ENCODE peak calls at places on chromosomes 16 and 17, in ten cellular contexts. One of them, this sample, is unnamed.

GRCh38 chr17:80109713-80110446 is 8.5 kb downstream of the GAA start:
- DNase-seq in IMR-90: no peak
- DNase-seq in A549: no peak
- DNase-seq in PC-9: no peak
- DNase-seq in right atrium auricular region: no peak
- DNase-seq in adrenal gland: no peak
- DNase-seq in transverse colon: no peak
- DNase-seq in GM23248: no peak
- DNase-seq in cardiac muscle cell: no peak
- DNase-seq in pancreas: no peak
- DNase-seq in this sample: peak

GRCh38 chr17:36107660-36108059 is 4.0 kb downstream of the CCL4 start:
- DNase-seq in GM23248: no peak
- DNase-seq in adrenal gland: no peak
- DNase-seq in transverse colon: no peak
- DNase-seq in IMR-90: no peak
- DNase-seq in right atrium auricular region: no peak
- DNase-seq in cardiac muscle cell: no peak
- DNase-seq in pancreas: no peak
- DNase-seq in A549: no peak
- DNase-seq in PC-9: no peak
- DNase-seq in this sample: no peak

GRCh38 chr17:4364622-4365041 is 1.8 kb downstream of the UBE2G1 start:
- DNase-seq in transverse colon: no peak
- DNase-seq in adrenal gland: peak
- DNase-seq in PC-9: no peak
- DNase-seq in IMR-90: no peak
- DNase-seq in cardiac muscle cell: no peak
- DNase-seq in GM23248: no peak
- DNase-seq in pancreas: peak
- DNase-seq in right atrium auricular region: no peak
- DNase-seq in A549: no peak
- DNase-seq in this sample: peak

GRCh38 chr17:48549909-48550308 is 5.0 kb upstream of the HOXB2 start:
- DNase-seq in cardiac muscle cell: no peak
- DNase-seq in pancreas: no peak
- DNase-seq in PC-9: no peak
- DNase-seq in A549: no peak
- DNase-seq in adrenal gland: no peak
- DNase-seq in transverse colon: no peak
- DNase-seq in GM23248: no peak
- DNase-seq in IMR-90: peak
- DNase-seq in right atrium auricular region: no peak
- DNase-seq in this sample: no peak

GRCh38 chr17:51425793-51426192 is 165.4 kb downstream of the UTP18 start:
- DNase-seq in pancreas: no peak
- DNase-seq in right atrium auricular region: no peak
- DNase-seq in transverse colon: no peak
- DNase-seq in A549: no peak
- DNase-seq in cardiac muscle cell: no peak
- DNase-seq in IMR-90: no peak
- DNase-seq in GM23248: no peak
- DNase-seq in adrenal gland: no peak
- DNase-seq in PC-9: no peak
- DNase-seq in this sample: no peak

GRCh38 chr17:38970128-38970527 is 2.9 kb upstream of the FBXO47 start:
- DNase-seq in cardiac muscle cell: no peak
- DNase-seq in A549: no peak
- DNase-seq in adrenal gland: no peak
- DNase-seq in right atrium auricular region: no peak
- DNase-seq in transverse colon: no peak
- DNase-seq in PC-9: no peak
- DNase-seq in pancreas: no peak
- DNase-seq in GM23248: no peak
- DNase-seq in IMR-90: no peak
- DNase-seq in this sample: no peak

GRCh38 chr17:47720754-47721533 is 12.1 kb upstream of the TBX21 start:
- DNase-seq in pancreas: no peak
- DNase-seq in A549: no peak
- DNase-seq in transverse colon: peak
- DNase-seq in IMR-90: no peak
- DNase-seq in cardiac muscle cell: no peak
- DNase-seq in right atrium auricular region: no peak
- DNase-seq in adrenal gland: no peak
- DNase-seq in PC-9: peak
- DNase-seq in GM23248: peak
- DNase-seq in this sample: no peak

GRCh38 chr17:43418441-43419374 is 19.9 kb downstream of the ARL4D start:
- DNase-seq in PC-9: peak
- DNase-seq in transverse colon: peak
- DNase-seq in adrenal gland: peak
- DNase-seq in right atrium auricular region: peak
- DNase-seq in cardiac muscle cell: peak
- DNase-seq in IMR-90: peak
- DNase-seq in A549: peak
- DNase-seq in pancreas: no peak
- DNase-seq in GM23248: peak
- DNase-seq in this sample: peak

GRCh38 chr17:57705921-57706695 is 39.0 kb downstream of the CCDC182 start:
- DNase-seq in A549: no peak
- DNase-seq in adrenal gland: no peak
- DNase-seq in cardiac muscle cell: no peak
- DNase-seq in IMR-90: no peak
- DNase-seq in pancreas: no peak
- DNase-seq in transverse colon: no peak
- DNase-seq in GM23248: no peak
- DNase-seq in PC-9: no peak
- DNase-seq in right atrium auricular region: peak
- DNase-seq in this sample: no peak

GRCh38 chr17:47278561-47278960 is 24.9 kb downstream of the ITGB3 start:
- DNase-seq in A549: no peak
- DNase-seq in transverse colon: no peak
- DNase-seq in GM23248: no peak
- DNase-seq in adrenal gland: no peak
- DNase-seq in PC-9: no peak
- DNase-seq in IMR-90: no peak
- DNase-seq in cardiac muscle cell: no peak
- DNase-seq in right atrium auricular region: no peak
- DNase-seq in pancreas: no peak
- DNase-seq in this sample: no peak

GRCh38 chr17:20210614-20211013 is 201.5 kb downstream of the SPECC1 start:
- DNase-seq in pancreas: no peak
- DNase-seq in IMR-90: no peak
- DNase-seq in A549: no peak
- DNase-seq in cardiac muscle cell: no peak
- DNase-seq in GM23248: no peak
- DNase-seq in transverse colon: no peak
- DNase-seq in PC-9: no peak
- DNase-seq in right atrium auricular region: no peak
- DNase-seq in adrenal gland: no peak
- DNase-seq in this sample: no peak

GRCh38 chr16:4692460-4693295 is 684 bp upstream of the NUDT16L1 start:
- DNase-seq in IMR-90: no peak
- DNase-seq in A549: no peak
- DNase-seq in pancreas: no peak
- DNase-seq in GM23248: peak
- DNase-seq in right atrium auricular region: no peak
- DNase-seq in cardiac muscle cell: no peak
- DNase-seq in adrenal gland: no peak
- DNase-seq in transverse colon: no peak
- DNase-seq in PC-9: no peak
- DNase-seq in this sample: peak

GRCh38 chr17:29347831-29348281 is 42.3 kb upstream of the TAOK1 start:
- DNase-seq in IMR-90: no peak
- DNase-seq in pancreas: no peak
- DNase-seq in right atrium auricular region: no peak
- DNase-seq in cardiac muscle cell: no peak
- DNase-seq in PC-9: peak
- DNase-seq in transverse colon: no peak
- DNase-seq in GM23248: peak
- DNase-seq in adrenal gland: no peak
- DNase-seq in A549: no peak
- DNase-seq in this sample: no peak

GRCh38 chr17:77184474-77184873 is 43.7 kb downstream of the SEC14L1 start:
- DNase-seq in transverse colon: no peak
- DNase-seq in PC-9: no peak
- DNase-seq in pancreas: no peak
- DNase-seq in A549: no peak
- DNase-seq in right atrium auricular region: no peak
- DNase-seq in adrenal gland: no peak
- DNase-seq in GM23248: peak
- DNase-seq in cardiac muscle cell: no peak
- DNase-seq in IMR-90: no peak
- DNase-seq in this sample: no peak

GRCh38 chr17:8189041-8189710 is 804 bp downstream of the BORCS6 start:
- DNase-seq in cardiac muscle cell: no peak
- DNase-seq in pancreas: no peak
- DNase-seq in GM23248: peak
- DNase-seq in A549: no peak
- DNase-seq in adrenal gland: peak
- DNase-seq in right atrium auricular region: no peak
- DNase-seq in transverse colon: peak
- DNase-seq in IMR-90: no peak
- DNase-seq in PC-9: no peak
- DNase-seq in this sample: no peak

GRCh38 chr17:31702040-31702439 is 157.0 kb downstream of the COPRS start:
- DNase-seq in GM23248: no peak
- DNase-seq in transverse colon: no peak
- DNase-seq in right atrium auricular region: no peak
- DNase-seq in IMR-90: no peak
- DNase-seq in PC-9: no peak
- DNase-seq in cardiac muscle cell: no peak
- DNase-seq in adrenal gland: no peak
- DNase-seq in pancreas: no peak
- DNase-seq in A549: no peak
- DNase-seq in this sample: no peak

GRCh38 chr17:33964344-33964979 is 290.6 kb upstream of the CCL2 start:
- DNase-seq in A549: peak
- DNase-seq in right atrium auricular region: no peak
- DNase-seq in IMR-90: no peak
- DNase-seq in pancreas: no peak
- DNase-seq in adrenal gland: no peak
- DNase-seq in cardiac muscle cell: no peak
- DNase-seq in transverse colon: peak
- DNase-seq in GM23248: no peak
- DNase-seq in PC-9: no peak
- DNase-seq in this sample: no peak

GRCh38 chr16:35637683-35638082 is 2178.3 kb downstream of the TP53TG3F start:
- DNase-seq in cardiac muscle cell: no peak
- DNase-seq in IMR-90: no peak
- DNase-seq in adrenal gland: no peak
- DNase-seq in A549: no peak
- DNase-seq in pancreas: no peak
- DNase-seq in transverse colon: no peak
- DNase-seq in GM23248: no peak
- DNase-seq in right atrium auricular region: no peak
- DNase-seq in PC-9: no peak
- DNase-seq in this sample: no peak

GRCh38 chr16:56631832-56632159 is 663 bp upstream of the MT1M start:
- DNase-seq in IMR-90: no peak
- DNase-seq in GM23248: no peak
- DNase-seq in transverse colon: no peak
- DNase-seq in pancreas: no peak
- DNase-seq in A549: no peak
- DNase-seq in adrenal gland: no peak
- DNase-seq in right atrium auricular region: no peak
- DNase-seq in PC-9: no peak
- DNase-seq in cardiac muscle cell: peak
- DNase-seq in this sample: no peak
- H3K4me3 ChIP-seq in IMR-90: no peak
- H3K4me3 ChIP-seq in GM23248: peak
- H3K4me3 ChIP-seq in transverse colon: peak
- H3K4me3 ChIP-seq in pancreas: peak
- H3K4me3 ChIP-seq in A549: no peak
- H3K4me3 ChIP-seq in adrenal gland: no peak
- H3K4me3 ChIP-seq in right atrium auricular region: peak
- H3K4me3 ChIP-seq in PC-9: no peak
- H3K4me3 ChIP-seq in cardiac muscle cell: peak
- H3K4me3 ChIP-seq in this sample: peak

GRCh38 chr17:75570034-75570676 is 17.4 kb upstream of the MYO15B start:
- DNase-seq in PC-9: no peak
- DNase-seq in A549: no peak
- DNase-seq in transverse colon: no peak
- DNase-seq in cardiac muscle cell: no peak
- DNase-seq in GM23248: no peak
- DNase-seq in adrenal gland: no peak
- DNase-seq in IMR-90: no peak
- DNase-seq in pancreas: no peak
- DNase-seq in right atrium auricular region: no peak
- DNase-seq in this sample: no peak
- H3K27ac ChIP-seq in PC-9: no peak
- H3K27ac ChIP-seq in A549: no peak
- H3K27ac ChIP-seq in transverse colon: no peak
- H3K27ac ChIP-seq in cardiac muscle cell: no peak
- H3K27ac ChIP-seq in GM23248: no peak
- H3K27ac ChIP-seq in adrenal gland: no peak
- H3K27ac ChIP-seq in IMR-90: no peak
- H3K27ac ChIP-seq in pancreas: no peak
- H3K27ac ChIP-seq in right atrium auricular region: no peak
- H3K27ac ChIP-seq in this sample: no peak

DNA sequence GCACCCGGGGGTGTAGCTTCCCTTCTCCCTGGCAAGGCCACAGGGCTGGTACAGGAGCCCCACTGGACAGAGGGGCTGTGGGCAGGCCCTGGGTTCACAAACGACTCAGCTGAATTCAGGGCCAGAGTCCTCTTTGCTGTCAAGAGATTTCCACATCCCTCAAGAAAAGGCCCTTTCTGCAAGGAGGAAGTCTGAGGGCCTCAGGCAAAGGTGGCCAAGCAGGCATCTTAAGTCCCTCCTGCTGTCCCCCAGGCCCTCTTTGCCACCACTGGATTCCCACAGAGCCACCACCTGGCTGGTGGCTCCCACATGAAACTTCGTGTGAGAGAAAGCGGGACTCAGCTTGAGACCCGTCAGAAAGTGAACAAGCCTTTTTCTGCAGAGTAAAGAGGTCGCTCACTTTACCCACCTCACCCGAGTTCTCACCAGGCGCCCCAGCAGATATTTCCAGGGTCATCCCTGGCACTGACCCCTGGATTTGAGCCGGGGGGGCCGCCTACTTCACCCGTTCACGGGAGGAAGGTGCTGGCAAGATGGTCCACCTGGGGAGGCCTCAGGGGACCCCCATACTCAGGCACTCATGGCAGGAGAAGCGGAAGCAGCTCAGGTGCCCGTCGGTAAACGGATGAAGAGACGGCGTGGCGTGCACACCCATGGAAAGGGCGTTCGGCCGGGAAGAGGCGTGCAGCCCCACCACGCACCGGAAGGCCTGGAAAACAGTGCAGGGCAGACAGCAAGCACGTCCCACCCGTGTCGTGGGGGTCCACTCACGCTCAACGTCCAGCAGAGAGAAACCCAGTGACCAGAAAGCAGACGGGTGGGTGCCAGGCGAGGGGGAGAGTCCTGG is 3.6 kb downstream of the RNF166 start:
- DNase-seq in pancreas: no peak
- DNase-seq in transverse colon: no peak
- DNase-seq in A549: no peak
- DNase-seq in adrenal gland: no peak
- DNase-seq in PC-9: no peak
- DNase-seq in GM23248: no peak
- DNase-seq in right atrium auricular region: no peak
- DNase-seq in IMR-90: no peak
- DNase-seq in cardiac muscle cell: no peak
- DNase-seq in this sample: no peak
- H3K4me3 ChIP-seq in pancreas: no peak
- H3K4me3 ChIP-seq in transverse colon: no peak
- H3K4me3 ChIP-seq in A549: no peak
- H3K4me3 ChIP-seq in adrenal gland: no peak
- H3K4me3 ChIP-seq in PC-9: no peak
- H3K4me3 ChIP-seq in GM23248: no peak
- H3K4me3 ChIP-seq in right atrium auricular region: no peak
- H3K4me3 ChIP-seq in IMR-90: no peak
- H3K4me3 ChIP-seq in cardiac muscle cell: no peak
- H3K4me3 ChIP-seq in this sample: peak

GRCh38 chr17:15651001-15651582 is 31.6 kb upstream of the FBXW10B start:
- DNase-seq in cardiac muscle cell: no peak
- DNase-seq in transverse colon: peak
- DNase-seq in PC-9: peak
- DNase-seq in GM23248: peak
- DNase-seq in adrenal gland: peak
- DNase-seq in pancreas: no peak
- DNase-seq in IMR-90: no peak
- DNase-seq in A549: peak
- DNase-seq in right atrium auricular region: no peak
- DNase-seq in this sample: no peak
- H3K27ac ChIP-seq in cardiac muscle cell: peak
- H3K27ac ChIP-seq in transverse colon: peak
- H3K27ac ChIP-seq in PC-9: peak
- H3K27ac ChIP-seq in GM23248: peak
- H3K27ac ChIP-seq in adrenal gland: peak
- H3K27ac ChIP-seq in pancreas: peak
- H3K27ac ChIP-seq in IMR-90: peak
- H3K27ac ChIP-seq in A549: peak
- H3K27ac ChIP-seq in right atrium auricular region: peak
- H3K27ac ChIP-seq in this sample: peak